ENCODE peak calls at places on chromosomes 6 and 20, in eight cellular contexts. One of them, this sample, is unnamed.

GRCh38 chr6:90263653-90264052 is 33.0 kb downstream of the BACH2 start:
- DNase-seq in kidney epithelial cell: no peak
- DNase-seq in RWPE1: no peak
- DNase-seq in progenitor cell of endocrine pancreas: no peak
- DNase-seq in cardiac fibroblast: no peak
- DNase-seq in spleen: no peak
- DNase-seq in GM23338: no peak
- DNase-seq in neural crest cell: no peak
- DNase-seq in this sample: no peak

GRCh38 chr20:61477366-61477966 is 225.4 kb downstream of the CDH4 start:
- DNase-seq in kidney epithelial cell: no peak
- DNase-seq in RWPE1: no peak
- DNase-seq in progenitor cell of endocrine pancreas: no peak
- DNase-seq in cardiac fibroblast: no peak
- DNase-seq in spleen: no peak
- DNase-seq in GM23338: no peak
- DNase-seq in neural crest cell: no peak
- DNase-seq in this sample: no peak

GRCh38 chr6:112362827-112363565 is 15.9 kb downstream of the RFPL4B start:
- DNase-seq in kidney epithelial cell: no peak
- DNase-seq in RWPE1: no peak
- DNase-seq in progenitor cell of endocrine pancreas: no peak
- DNase-seq in cardiac fibroblast: peak
- DNase-seq in spleen: no peak
- DNase-seq in GM23338: no peak
- DNase-seq in neural crest cell: no peak
- DNase-seq in this sample: no peak

GRCh38 chr6:136582702-136583471 is 32.7 kb upstream of the MAP7 start:
- DNase-seq in kidney epithelial cell: no peak
- DNase-seq in RWPE1: peak
- DNase-seq in progenitor cell of endocrine pancreas: no peak
- DNase-seq in cardiac fibroblast: peak
- DNase-seq in spleen: no peak
- DNase-seq in GM23338: peak
- DNase-seq in neural crest cell: no peak
- DNase-seq in this sample: no peak

GRCh38 chr6:6656287-6656686 is 67.8 kb downstream of the LY86 start:
- DNase-seq in kidney epithelial cell: no peak
- DNase-seq in RWPE1: no peak
- DNase-seq in progenitor cell of endocrine pancreas: no peak
- DNase-seq in cardiac fibroblast: no peak
- DNase-seq in spleen: no peak
- DNase-seq in GM23338: no peak
- DNase-seq in neural crest cell: no peak
- DNase-seq in this sample: no peak

GRCh38 chr6:41780623-41781301 is at the start of gene PRICKLE4:
- DNase-seq in kidney epithelial cell: no peak
- DNase-seq in RWPE1: peak
- DNase-seq in progenitor cell of endocrine pancreas: no peak
- DNase-seq in cardiac fibroblast: peak
- DNase-seq in spleen: peak
- DNase-seq in GM23338: peak
- DNase-seq in neural crest cell: no peak
- DNase-seq in this sample: no peak

GRCh38 chr6:148455225-148455624 is 112.6 kb downstream of the SASH1 start:
- DNase-seq in kidney epithelial cell: no peak
- DNase-seq in RWPE1: no peak
- DNase-seq in progenitor cell of endocrine pancreas: no peak
- DNase-seq in cardiac fibroblast: peak
- DNase-seq in spleen: no peak
- DNase-seq in GM23338: no peak
- DNase-seq in neural crest cell: no peak
- DNase-seq in this sample: no peak

GRCh38 chr6:82072113-82072512 is 175.4 kb downstream of the IBTK start:
- DNase-seq in kidney epithelial cell: no peak
- DNase-seq in RWPE1: no peak
- DNase-seq in progenitor cell of endocrine pancreas: no peak
- DNase-seq in cardiac fibroblast: peak
- DNase-seq in spleen: no peak
- DNase-seq in GM23338: no peak
- DNase-seq in neural crest cell: no peak
- DNase-seq in this sample: no peak

GRCh38 chr6:105324386-105325000 is 78.4 kb downstream of the PREP start:
- DNase-seq in kidney epithelial cell: no peak
- DNase-seq in RWPE1: no peak
- DNase-seq in progenitor cell of endocrine pancreas: no peak
- DNase-seq in cardiac fibroblast: peak
- DNase-seq in spleen: no peak
- DNase-seq in GM23338: no peak
- DNase-seq in neural crest cell: no peak
- DNase-seq in this sample: no peak

GRCh38 chr20:15837563-15837962 is 735.7 kb downstream of the KIF16B start:
- DNase-seq in kidney epithelial cell: no peak
- DNase-seq in RWPE1: no peak
- DNase-seq in progenitor cell of endocrine pancreas: no peak
- DNase-seq in cardiac fibroblast: no peak
- DNase-seq in spleen: no peak
- DNase-seq in GM23338: no peak
- DNase-seq in neural crest cell: no peak
- DNase-seq in this sample: no peak

GRCh38 chr6:53796451-53796780 is 1.6 kb downstream of the LRRC1 start:
- DNase-seq in kidney epithelial cell: no peak
- DNase-seq in RWPE1: no peak
- DNase-seq in progenitor cell of endocrine pancreas: no peak
- DNase-seq in cardiac fibroblast: no peak
- DNase-seq in spleen: no peak
- DNase-seq in GM23338: no peak
- DNase-seq in neural crest cell: no peak
- DNase-seq in this sample: no peak

GRCh38 chr6:53112871-53113270 is 35.8 kb downstream of the GCM1 start:
- DNase-seq in kidney epithelial cell: no peak
- DNase-seq in RWPE1: peak
- DNase-seq in progenitor cell of endocrine pancreas: no peak
- DNase-seq in cardiac fibroblast: no peak
- DNase-seq in spleen: no peak
- DNase-seq in GM23338: no peak
- DNase-seq in neural crest cell: no peak
- DNase-seq in this sample: no peak

GRCh38 chr6:120854583-120854982 is 479.7 kb downstream of the TBC1D32 start:
- DNase-seq in kidney epithelial cell: no peak
- DNase-seq in RWPE1: no peak
- DNase-seq in progenitor cell of endocrine pancreas: no peak
- DNase-seq in cardiac fibroblast: no peak
- DNase-seq in spleen: no peak
- DNase-seq in GM23338: no peak
- DNase-seq in neural crest cell: no peak
- DNase-seq in this sample: no peak

GRCh38 chr6:74925683-74926082 is 280.2 kb downstream of the COL12A1 start:
- DNase-seq in kidney epithelial cell: no peak
- DNase-seq in RWPE1: no peak
- DNase-seq in progenitor cell of endocrine pancreas: no peak
- DNase-seq in cardiac fibroblast: no peak
- DNase-seq in spleen: no peak
- DNase-seq in GM23338: no peak
- DNase-seq in neural crest cell: no peak
- DNase-seq in this sample: no peak

GRCh38 chr6:74931567-74931966 is 274.3 kb downstream of the COL12A1 start:
- DNase-seq in kidney epithelial cell: no peak
- DNase-seq in RWPE1: no peak
- DNase-seq in progenitor cell of endocrine pancreas: no peak
- DNase-seq in cardiac fibroblast: peak
- DNase-seq in spleen: no peak
- DNase-seq in GM23338: no peak
- DNase-seq in neural crest cell: no peak
- DNase-seq in this sample: no peak

GRCh38 chr6:74932214-74932923 is 273.5 kb downstream of the COL12A1 start:
- DNase-seq in kidney epithelial cell: no peak
- DNase-seq in RWPE1: no peak
- DNase-seq in progenitor cell of endocrine pancreas: no peak
- DNase-seq in cardiac fibroblast: no peak
- DNase-seq in spleen: no peak
- DNase-seq in GM23338: no peak
- DNase-seq in neural crest cell: no peak
- DNase-seq in this sample: no peak

GRCh38 chr6:74928203-74928602 is 277.6 kb downstream of the COL12A1 start:
- DNase-seq in kidney epithelial cell: no peak
- DNase-seq in RWPE1: no peak
- DNase-seq in progenitor cell of endocrine pancreas: no peak
- DNase-seq in cardiac fibroblast: no peak
- DNase-seq in spleen: no peak
- DNase-seq in GM23338: no peak
- DNase-seq in neural crest cell: no peak
- DNase-seq in this sample: no peak

GRCh38 chr6:74927299-74927698 is 278.6 kb downstream of the COL12A1 start:
- DNase-seq in kidney epithelial cell: no peak
- DNase-seq in RWPE1: no peak
- DNase-seq in progenitor cell of endocrine pancreas: no peak
- DNase-seq in cardiac fibroblast: no peak
- DNase-seq in spleen: no peak
- DNase-seq in GM23338: no peak
- DNase-seq in neural crest cell: no peak
- DNase-seq in this sample: no peak
- TF ChIP-seq CTCF in kidney epithelial cell: no peak
- TF ChIP-seq CTCF in RWPE1: no peak
- TF ChIP-seq CTCF in progenitor cell of endocrine pancreas: no peak
- TF ChIP-seq CTCF in cardiac fibroblast: no peak
- TF ChIP-seq CTCF in spleen: no peak
- TF ChIP-seq CTCF in GM23338: no peak
- TF ChIP-seq CTCF in neural crest cell: no peak
- TF ChIP-seq CTCF in this sample: no peak

DNA sequence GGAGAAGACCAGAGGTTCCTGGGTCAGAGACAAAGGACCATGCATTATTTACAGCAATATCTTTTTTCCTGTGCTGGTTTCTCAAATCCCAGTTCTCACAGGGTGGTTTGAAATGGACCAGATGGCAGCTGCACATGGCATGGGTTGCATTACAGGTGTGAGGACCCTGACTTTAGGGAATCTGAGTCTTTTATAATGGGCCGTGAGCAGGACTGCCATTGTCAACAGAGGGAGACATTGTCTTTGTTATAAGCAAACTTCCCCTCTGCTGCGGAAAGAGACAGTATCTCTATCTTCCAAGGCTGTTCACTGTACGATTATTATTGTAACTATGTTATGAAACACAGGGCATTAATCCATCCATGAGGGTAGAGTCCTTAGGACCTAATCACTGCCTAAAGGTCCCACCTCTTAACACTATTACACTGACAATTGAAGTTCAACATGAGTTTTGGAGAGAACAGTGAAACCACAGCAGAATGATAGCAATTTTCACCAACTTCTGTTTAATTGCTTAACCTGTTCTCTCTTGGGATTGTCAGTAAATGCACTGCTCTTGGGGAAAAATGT is 156.1 kb upstream of the AGPAT4 start:
- DNase-seq in kidney epithelial cell: no peak
- DNase-seq in RWPE1: no peak
- DNase-seq in progenitor cell of endocrine pancreas: no peak
- DNase-seq in cardiac fibroblast: peak
- DNase-seq in spleen: no peak
- DNase-seq in GM23338: no peak
- DNase-seq in neural crest cell: no peak
- DNase-seq in this sample: no peak
- TF ChIP-seq CTCF in kidney epithelial cell: peak
- TF ChIP-seq CTCF in RWPE1: no peak
- TF ChIP-seq CTCF in progenitor cell of endocrine pancreas: no peak
- TF ChIP-seq CTCF in cardiac fibroblast: peak
- TF ChIP-seq CTCF in spleen: no peak
- TF ChIP-seq CTCF in GM23338: peak
- TF ChIP-seq CTCF in neural crest cell: no peak
- TF ChIP-seq CTCF in this sample: no peak

DNA sequence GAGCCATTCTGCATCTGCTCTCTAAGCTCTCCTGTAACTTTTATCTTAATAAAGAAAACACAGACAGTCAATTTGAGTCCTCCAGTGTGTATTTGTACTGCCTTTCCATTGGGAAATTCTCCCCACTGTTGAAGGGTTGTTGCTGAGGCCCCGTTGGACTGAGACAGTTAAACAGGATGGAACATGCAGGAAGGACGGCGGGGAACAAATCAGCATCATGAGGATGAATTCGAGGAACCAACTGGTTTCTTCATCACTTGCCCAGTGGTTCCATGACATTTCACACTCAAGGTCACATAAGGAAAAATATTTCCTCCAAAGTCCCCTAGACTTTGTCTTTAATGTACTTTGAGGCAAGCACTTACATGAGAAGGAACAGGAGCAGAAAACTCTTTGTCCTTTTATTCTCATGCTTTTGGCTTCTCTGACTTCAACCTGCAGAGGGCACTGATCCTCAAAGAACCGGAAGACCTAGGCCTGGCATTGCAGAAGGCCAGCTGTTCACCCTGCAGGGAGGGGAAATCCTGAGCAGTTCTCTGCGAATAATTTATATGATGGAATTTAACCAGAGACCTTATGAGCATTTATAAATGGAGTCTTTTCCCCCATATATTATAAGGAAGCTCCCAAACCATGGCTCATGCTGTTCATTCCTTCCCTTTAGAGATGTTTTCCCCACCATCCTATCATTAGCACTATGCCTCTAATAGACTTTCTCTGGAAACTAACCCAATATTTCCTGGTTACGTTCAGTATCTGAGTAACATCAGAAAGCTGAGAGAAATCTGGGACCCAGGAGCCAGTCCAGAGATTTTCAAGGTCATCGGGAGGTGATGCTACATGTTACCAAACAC is 55.2 kb upstream of the ADGRF1 start:
- DNase-seq in kidney epithelial cell: no peak
- DNase-seq in RWPE1: peak
- DNase-seq in progenitor cell of endocrine pancreas: peak
- DNase-seq in cardiac fibroblast: peak
- DNase-seq in spleen: no peak
- DNase-seq in GM23338: peak
- DNase-seq in neural crest cell: peak
- DNase-seq in this sample: no peak
- TF ChIP-seq CTCF in kidney epithelial cell: peak
- TF ChIP-seq CTCF in RWPE1: no peak
- TF ChIP-seq CTCF in progenitor cell of endocrine pancreas: peak
- TF ChIP-seq CTCF in cardiac fibroblast: peak
- TF ChIP-seq CTCF in spleen: peak
- TF ChIP-seq CTCF in GM23338: peak
- TF ChIP-seq CTCF in neural crest cell: peak
- TF ChIP-seq CTCF in this sample: no peak

DNA sequence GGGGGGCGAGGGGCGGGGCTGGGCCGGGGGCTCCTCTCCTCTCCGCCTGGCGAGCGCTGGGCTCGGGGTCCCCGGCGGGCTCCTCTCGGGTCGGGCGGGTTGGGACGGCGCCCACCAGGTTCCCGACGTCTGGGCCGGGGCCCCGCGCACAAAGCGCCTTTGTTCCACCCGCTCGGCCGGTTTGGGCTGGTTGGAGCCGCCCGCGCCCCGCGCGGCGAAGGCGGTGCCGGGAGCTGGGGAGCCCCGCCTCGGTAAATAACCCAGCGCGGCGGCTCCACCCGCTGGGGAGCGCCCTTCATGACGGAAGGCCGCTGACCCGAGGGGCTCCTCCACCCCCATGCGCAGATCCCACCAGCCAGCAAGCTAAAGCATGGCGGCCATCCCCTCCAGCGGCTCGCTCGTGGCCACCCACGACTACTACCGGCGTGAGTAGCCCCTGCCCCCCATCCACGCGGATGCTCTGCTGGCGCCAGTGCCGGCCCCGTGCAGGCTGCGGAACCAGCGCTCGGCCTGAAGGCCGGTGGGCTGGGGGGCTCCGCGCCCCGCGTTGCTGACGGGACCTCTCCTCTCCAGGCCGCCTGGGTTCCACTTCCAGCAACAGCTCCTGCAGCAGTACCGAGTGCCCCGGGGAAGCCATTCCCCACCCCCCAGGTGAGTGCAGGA is 505 bp downstream of the PPDPF start:
- DNase-seq in kidney epithelial cell: no peak
- DNase-seq in RWPE1: peak
- DNase-seq in progenitor cell of endocrine pancreas: peak
- DNase-seq in cardiac fibroblast: peak
- DNase-seq in spleen: peak
- DNase-seq in GM23338: peak
- DNase-seq in neural crest cell: peak
- DNase-seq in this sample: no peak
- TF ChIP-seq CTCF in kidney epithelial cell: no peak
- TF ChIP-seq CTCF in RWPE1: no peak
- TF ChIP-seq CTCF in progenitor cell of endocrine pancreas: no peak
- TF ChIP-seq CTCF in cardiac fibroblast: no peak
- TF ChIP-seq CTCF in spleen: peak
- TF ChIP-seq CTCF in GM23338: peak
- TF ChIP-seq CTCF in neural crest cell: peak
- TF ChIP-seq CTCF in this sample: no peak